ENCODE peak calls at places on chromosome 13, in four cellular contexts. H is tibial artery, P is colonic mucosa, V is stomach. T is an unnamed sample.

GRCh38 chr13:24625870-24626419 is 54.3 kb upstream of the ATP12A start:
- DNase-seq in H (no peak), P (peak; percentile 50), V (peak; percentile 25), T (no peak)

GRCh38 chr13:62631124-62631523 is 1215.5 kb upstream of the PCDH20 start:
- DNase-seq in H (no peak), P (no peak), V (no peak), T (no peak)

GRCh38 chr13:36674337-36675212 is 755 bp downstream of the SERTM1 start:
- DNase-seq in H (no peak), P (no peak), V (no peak), T (peak; percentile 34)

GRCh38 chr13:76397413-76397812 is 488.8 kb downstream of the KCTD12 start:
- DNase-seq in H (no peak), P (no peak), V (no peak), T (no peak)

GRCh38 chr13:50617134-50617721 is 226.3 kb downstream of the DLEU7 start:
- DNase-seq in H (no peak), P (peak; percentile 22), V (no peak), T (no peak)

GRCh38 chr13:93878675-93879074 is 600.8 kb downstream of the DCT start:
- DNase-seq in H (no peak), P (no peak), V (no peak), T (no peak)

GRCh38 chr13:109427148-109427547 is 359.2 kb downstream of the IRS2 start:
- DNase-seq in H (no peak), P (no peak), V (no peak), T (no peak)

GRCh38 chr13:93951153-93951552 is 528.3 kb downstream of the DCT start:
- DNase-seq in H (no peak), P (no peak), V (no peak), T (no peak)

GRCh38 chr13:24254151-24254810 is 55.1 kb upstream of the C1QTNF9 start:
- DNase-seq in H (no peak), P (no peak), V (no peak), T (no peak)

GRCh38 chr13:79398915-79399314 is 7.1 kb downstream of the RBM26 start:
- DNase-seq in H (no peak), P (no peak), V (no peak), T (no peak)

GRCh38 chr13:113049981-113050380 is 55.6 kb upstream of the F7 start:
- DNase-seq in H (no peak), P (no peak), V (no peak), T (no peak)
- H3K27ac ChIP-seq in H (peak overlapping the region; percentile 34), P (no peak overlapping the region), V (no peak overlapping the region), T (no peak overlapping the region)

DNA sequence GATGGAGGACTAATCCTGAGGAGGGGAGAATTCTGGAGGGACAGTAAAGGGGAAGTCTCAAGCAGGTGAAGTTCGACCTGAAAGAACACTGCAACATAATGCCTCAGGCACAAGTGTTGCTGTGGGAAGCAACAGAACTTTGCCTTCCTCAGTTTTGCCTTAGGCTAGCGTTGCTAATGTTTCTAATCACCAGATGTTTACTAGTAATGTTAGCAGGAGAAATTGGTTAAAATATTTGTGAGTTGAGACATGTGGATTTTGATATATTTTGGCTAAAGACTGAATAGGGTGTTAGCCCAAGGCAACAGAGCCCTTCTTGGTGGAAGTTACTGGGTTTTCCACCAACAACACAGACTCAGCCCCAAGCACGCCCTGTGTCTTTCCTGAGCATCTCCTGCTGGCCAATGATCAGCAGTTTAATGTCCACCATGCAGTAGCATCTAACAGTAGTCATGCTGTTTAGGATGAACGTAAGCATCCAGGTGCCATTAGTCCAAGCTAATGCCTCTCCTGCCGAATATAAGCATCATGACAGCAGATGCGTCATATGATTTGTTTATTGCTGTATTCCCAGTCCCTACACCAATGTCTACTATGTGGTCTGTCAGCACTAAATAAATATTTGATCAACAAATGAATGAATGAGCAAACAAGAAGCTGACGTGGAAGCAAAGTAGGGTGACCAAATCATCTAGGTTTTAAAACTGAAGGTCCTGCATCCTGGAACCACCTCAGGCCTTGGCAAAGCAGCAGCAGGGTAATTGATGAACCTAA is 511.9 kb upstream of the HTR2A start:
- DNase-seq in H (no peak), P (no peak), V (no peak), T (no peak)
- H3K27ac ChIP-seq in H (no peak overlapping the region), P (no peak overlapping the region), V (no peak overlapping the region), T (no peak overlapping the region)

GRCh38 chr13:98315902-98316301 is 138.8 kb upstream of the RNF113B start:
- DNase-seq in H (no peak), P (no peak), V (no peak), T (no peak)
- H3K27ac ChIP-seq in H (no peak overlapping the region), P (no peak overlapping the region), V (no peak overlapping the region), T (no peak overlapping the region)

GRCh38 chr13:51770160-51770559 is 33.8 kb downstream of the DHRS12 start:
- DNase-seq in H (no peak), P (no peak), V (no peak), T (no peak)
- H3K27ac ChIP-seq in H (peak overlapping the region; percentile 89), P (no peak overlapping the region), V (peak overlapping the region; percentile 79), T (peak overlapping the region; percentile 94)

GRCh38 chr13:77521194-77521593 is 14.3 kb upstream of the SCEL start:
- DNase-seq in H (no peak), P (no peak), V (no peak), T (no peak)
- H3K27ac ChIP-seq in H (no peak overlapping the region), P (no peak overlapping the region), V (no peak overlapping the region), T (no peak overlapping the region)